ENCODE peak calls at places on chromosomes 5 and 9, in four cellular contexts. One of them, this sample, is unnamed.

GRCh38 chr9:133706651-133707050 is 31.5 kb downstream of the SARDH start:
- DNase-seq in GM23338: no peak
- DNase-seq in esophagus muscularis mucosa: no peak
- DNase-seq in RWPE1: no peak
- DNase-seq in this sample: no peak

GRCh38 chr9:110133608-110134214 is 74.2 kb downstream of the C9orf152 start:
- DNase-seq in GM23338: no peak
- DNase-seq in RWPE1: peak; percentile 93
- DNase-seq in esophagus muscularis mucosa: no peak
- DNase-seq in this sample: no peak

GRCh38 chr5:138033916-138034315 is 1.0 kb upstream of the FAM13B start:
- DNase-seq in GM23338: no peak
- DNase-seq in esophagus muscularis mucosa: no peak
- DNase-seq in RWPE1: peak; percentile 38
- DNase-seq in this sample: no peak

GRCh38 chr5:142981886-142982820 is 212.0 kb downstream of the ARHGAP26 start:
- DNase-seq in GM23338: peak; percentile 49
- DNase-seq in RWPE1: peak; percentile 90
- DNase-seq in esophagus muscularis mucosa: no peak
- DNase-seq in this sample: no peak

GRCh38 chr9:90466481-90466880 is 176.1 kb downstream of the DIRAS2 start:
- DNase-seq in esophagus muscularis mucosa: peak; percentile 62
- DNase-seq in RWPE1: no peak
- DNase-seq in GM23338: no peak
- DNase-seq in this sample: no peak

GRCh38 chr9:124870723-124871122 is 8.8 kb downstream of the ARPC5L start:
- DNase-seq in GM23338: no peak
- DNase-seq in esophagus muscularis mucosa: no peak
- DNase-seq in RWPE1: no peak
- DNase-seq in this sample: no peak

GRCh38 chr9:118729981-118730380 is 639.3 kb downstream of the BRINP1 start:
- DNase-seq in GM23338: no peak
- DNase-seq in esophagus muscularis mucosa: no peak
- DNase-seq in RWPE1: no peak
- DNase-seq in this sample: no peak

GRCh38 chr9:129320575-129321311 is 142.7 kb upstream of the IER5L start:
- DNase-seq in RWPE1: peak; percentile 52
- DNase-seq in GM23338: peak; percentile 82
- DNase-seq in esophagus muscularis mucosa: no peak
- DNase-seq in this sample: peak; percentile 65

GRCh38 chr5:74415695-74416102 is 224.8 kb downstream of the ENC1 start:
- DNase-seq in esophagus muscularis mucosa: peak; percentile 74
- DNase-seq in RWPE1: no peak
- DNase-seq in GM23338: no peak
- DNase-seq in this sample: no peak

GRCh38 chr9:28249424-28249823 is 676.1 kb upstream of the C9orf72 start:
- DNase-seq in esophagus muscularis mucosa: no peak
- DNase-seq in RWPE1: no peak
- DNase-seq in GM23338: no peak
- DNase-seq in this sample: no peak

GRCh38 chr5:159567461-159567860 is 237.2 kb upstream of the IL12B start:
- DNase-seq in esophagus muscularis mucosa: no peak
- DNase-seq in RWPE1: no peak
- DNase-seq in GM23338: no peak
- DNase-seq in this sample: no peak

GRCh38 chr5:93162201-93162654 is 418.8 kb downstream of the NR2F1-AS1 start:
- DNase-seq in GM23338: no peak
- DNase-seq in esophagus muscularis mucosa: no peak
- DNase-seq in RWPE1: peak; percentile 21
- DNase-seq in this sample: no peak

GRCh38 chr5:142353093-142353472 is 28.3 kb upstream of the SPRY4 start:
- DNase-seq in esophagus muscularis mucosa: no peak
- DNase-seq in GM23338: no peak
- DNase-seq in RWPE1: no peak
- DNase-seq in this sample: no peak

GRCh38 chr9:722388-722980 is 119.0 kb upstream of the DMRT1 start:
- DNase-seq in RWPE1: no peak
- DNase-seq in GM23338: no peak
- DNase-seq in esophagus muscularis mucosa: no peak
- DNase-seq in this sample: no peak

GRCh38 chr5:103133231-103133630 is 13.1 kb downstream of the PPIP5K2 start:
- DNase-seq in esophagus muscularis mucosa: no peak
- DNase-seq in RWPE1: no peak
- DNase-seq in GM23338: no peak
- DNase-seq in this sample: no peak

GRCh38 chr5:74316064-74316586 is 324.4 kb downstream of the ENC1 start:
- DNase-seq in RWPE1: peak; percentile 97
- DNase-seq in GM23338: no peak
- DNase-seq in esophagus muscularis mucosa: no peak
- DNase-seq in this sample: no peak

GRCh38 chr9:133713211-133713959 is 24.8 kb downstream of the SARDH start:
- DNase-seq in GM23338: no peak
- DNase-seq in RWPE1: no peak
- DNase-seq in esophagus muscularis mucosa: no peak
- DNase-seq in this sample: no peak

GRCh38 chr5:174799146-174799545 is 74.8 kb downstream of the MSX2 start:
- DNase-seq in RWPE1: no peak
- DNase-seq in GM23338: no peak
- DNase-seq in esophagus muscularis mucosa: no peak
- DNase-seq in this sample: no peak

GRCh38 chr5:155530046-155530445 is 516.5 kb downstream of the KIF4B start:
- DNase-seq in RWPE1: peak; percentile 65
- DNase-seq in esophagus muscularis mucosa: no peak
- DNase-seq in GM23338: no peak
- DNase-seq in this sample: no peak

GRCh38 chr5:172502969-172503368 is 48.6 kb upstream of the SH3PXD2B start:
- DNase-seq in esophagus muscularis mucosa: peak; percentile 91
- DNase-seq in RWPE1: peak; percentile 56
- DNase-seq in GM23338: peak; percentile 71
- DNase-seq in this sample: peak; percentile 36

GRCh38 chr9:4114569-4115505 is 185.0 kb downstream of the GLIS3 start:
- DNase-seq in RWPE1: no peak
- DNase-seq in GM23338: no peak
- DNase-seq in esophagus muscularis mucosa: no peak
- DNase-seq in this sample: no peak

GRCh38 chr9:35000535-35001284 is 11.2 kb downstream of the DNAJB5 start:
- DNase-seq in esophagus muscularis mucosa: peak; percentile 85
- DNase-seq in RWPE1: no peak
- DNase-seq in GM23338: peak; percentile 57
- DNase-seq in this sample: no peak

GRCh38 chr5:10912435-10912834 is 151.4 kb upstream of the DAP start:
- DNase-seq in GM23338: no peak
- DNase-seq in esophagus muscularis mucosa: no peak
- DNase-seq in RWPE1: no peak
- DNase-seq in this sample: no peak
- H3K27ac ChIP-seq in GM23338: no peak overlapping the region
- H3K27ac ChIP-seq in esophagus muscularis mucosa: no peak overlapping the region
- H3K27ac ChIP-seq in RWPE1: no peak overlapping the region
- H3K27ac ChIP-seq in this sample: no peak overlapping the region

GRCh38 chr5:144469106-144469505 is 298.4 kb downstream of the KCTD16 start:
- DNase-seq in RWPE1: no peak
- DNase-seq in esophagus muscularis mucosa: no peak
- DNase-seq in GM23338: no peak
- DNase-seq in this sample: no peak

GRCh38 chr5:144468542-144468941 is 297.9 kb downstream of the KCTD16 start:
- DNase-seq in esophagus muscularis mucosa: no peak
- DNase-seq in GM23338: no peak
- DNase-seq in RWPE1: no peak
- DNase-seq in this sample: no peak

GRCh38 chr5:144473650-144474049 is 303.0 kb downstream of the KCTD16 start:
- DNase-seq in GM23338: no peak
- DNase-seq in RWPE1: no peak
- DNase-seq in esophagus muscularis mucosa: no peak
- DNase-seq in this sample: no peak

GRCh38 chr5:144465441-144465840 is 294.8 kb downstream of the KCTD16 start:
- DNase-seq in GM23338: no peak
- DNase-seq in esophagus muscularis mucosa: no peak
- DNase-seq in RWPE1: no peak
- DNase-seq in this sample: no peak

DNA sequence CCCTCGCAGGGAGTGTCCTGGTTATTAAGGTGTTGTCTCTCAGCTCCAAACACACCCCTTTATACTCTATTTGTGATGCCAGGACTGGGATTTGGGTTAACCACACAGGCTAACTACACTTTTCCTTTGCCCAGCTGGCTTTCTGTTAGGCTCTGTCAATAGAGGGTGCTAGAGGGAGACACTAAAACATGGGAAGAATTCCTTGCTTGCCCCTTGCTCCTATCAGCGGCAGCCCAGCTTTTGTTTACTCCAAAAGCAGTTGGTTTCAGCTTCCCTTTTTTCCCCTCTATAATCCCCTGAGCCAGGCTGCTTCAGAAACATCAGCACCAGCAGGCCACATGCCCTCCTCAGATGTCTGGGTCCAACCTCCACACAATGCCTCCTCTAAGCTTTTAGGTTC is 297.1 kb downstream of the KCTD16 start:
- DNase-seq in esophagus muscularis mucosa: no peak
- DNase-seq in RWPE1: peak; percentile 23
- DNase-seq in GM23338: peak; percentile 89
- DNase-seq in this sample: no peak
- TF ChIP-seq CTCF in esophagus muscularis mucosa: peak; percentile 8
- TF ChIP-seq CTCF in RWPE1: peak; percentile 26
- TF ChIP-seq CTCF in GM23338: peak; percentile 71
- TF ChIP-seq CTCF in this sample: no peak

DNA sequence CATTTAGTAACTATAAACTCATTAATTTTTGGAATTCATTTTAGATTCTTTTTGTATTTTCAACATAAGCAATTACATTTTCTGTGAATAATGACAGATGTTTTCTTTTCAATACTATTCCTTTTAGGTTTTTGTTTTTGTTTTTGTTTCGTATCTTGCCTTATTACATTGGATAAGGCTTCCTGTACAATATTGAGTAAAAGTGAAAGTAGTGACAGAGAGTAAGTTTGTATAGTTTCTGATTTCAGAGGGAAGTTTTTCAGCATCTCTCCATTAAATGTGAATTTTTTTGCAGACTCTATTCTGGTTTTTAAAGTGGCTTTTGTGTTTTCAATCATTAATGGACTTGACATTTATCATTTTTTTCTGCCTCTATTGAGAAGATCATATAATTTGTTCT is 12.8 kb upstream of the CAMK4 start:
- DNase-seq in esophagus muscularis mucosa: no peak
- DNase-seq in RWPE1: no peak
- DNase-seq in GM23338: no peak
- DNase-seq in this sample: no peak
- H3K27ac ChIP-seq in esophagus muscularis mucosa: no peak overlapping the region
- H3K27ac ChIP-seq in RWPE1: no peak overlapping the region
- H3K27ac ChIP-seq in GM23338: no peak overlapping the region
- H3K27ac ChIP-seq in this sample: no peak overlapping the region

DNA sequence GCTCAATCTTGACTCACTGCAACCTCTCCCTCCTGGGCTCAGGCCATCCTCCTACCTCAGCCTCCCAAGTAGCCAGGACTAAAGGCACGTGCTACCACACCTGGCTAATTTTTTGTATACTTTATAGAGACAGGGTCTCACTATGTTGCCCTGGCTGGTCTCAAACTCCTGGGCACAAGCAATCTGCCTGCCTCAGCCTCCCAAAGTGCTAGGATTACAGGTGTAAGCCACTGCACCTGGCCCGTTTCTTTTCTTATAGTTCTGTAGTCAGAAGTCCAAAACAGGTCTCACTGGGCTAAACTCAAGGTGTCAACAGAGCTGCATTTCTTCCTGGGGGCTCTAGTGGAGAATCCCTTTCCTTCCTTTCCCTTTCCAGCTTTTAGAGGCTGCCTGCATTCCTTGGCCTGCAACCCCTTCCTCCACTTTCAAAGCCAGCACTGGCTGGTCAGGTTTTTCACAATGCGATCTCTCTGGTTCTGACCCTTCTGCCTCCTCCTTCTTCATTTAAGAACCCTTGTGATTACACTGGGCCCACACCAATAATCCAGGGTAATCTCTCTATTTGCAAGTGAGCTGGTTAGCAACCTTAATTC is 16.3 kb downstream of the IRF1 start:
- DNase-seq in esophagus muscularis mucosa: no peak
- DNase-seq in GM23338: no peak
- DNase-seq in RWPE1: no peak
- DNase-seq in this sample: no peak
- TF ChIP-seq CTCF in esophagus muscularis mucosa: no peak
- TF ChIP-seq CTCF in GM23338: no peak
- TF ChIP-seq CTCF in RWPE1: no peak
- TF ChIP-seq CTCF in this sample: no peak

GRCh38 chr5:98933446-98934072 is 4.8 kb upstream of the CHD1 start:
- DNase-seq in GM23338: no peak
- DNase-seq in RWPE1: no peak
- DNase-seq in esophagus muscularis mucosa: no peak
- DNase-seq in this sample: no peak
- H3K27ac ChIP-seq in GM23338: no peak overlapping the region
- H3K27ac ChIP-seq in RWPE1: no peak overlapping the region
- H3K27ac ChIP-seq in esophagus muscularis mucosa: peak overlapping the region; percentile 25
- H3K27ac ChIP-seq in this sample: peak overlapping the region; percentile 57

DNA sequence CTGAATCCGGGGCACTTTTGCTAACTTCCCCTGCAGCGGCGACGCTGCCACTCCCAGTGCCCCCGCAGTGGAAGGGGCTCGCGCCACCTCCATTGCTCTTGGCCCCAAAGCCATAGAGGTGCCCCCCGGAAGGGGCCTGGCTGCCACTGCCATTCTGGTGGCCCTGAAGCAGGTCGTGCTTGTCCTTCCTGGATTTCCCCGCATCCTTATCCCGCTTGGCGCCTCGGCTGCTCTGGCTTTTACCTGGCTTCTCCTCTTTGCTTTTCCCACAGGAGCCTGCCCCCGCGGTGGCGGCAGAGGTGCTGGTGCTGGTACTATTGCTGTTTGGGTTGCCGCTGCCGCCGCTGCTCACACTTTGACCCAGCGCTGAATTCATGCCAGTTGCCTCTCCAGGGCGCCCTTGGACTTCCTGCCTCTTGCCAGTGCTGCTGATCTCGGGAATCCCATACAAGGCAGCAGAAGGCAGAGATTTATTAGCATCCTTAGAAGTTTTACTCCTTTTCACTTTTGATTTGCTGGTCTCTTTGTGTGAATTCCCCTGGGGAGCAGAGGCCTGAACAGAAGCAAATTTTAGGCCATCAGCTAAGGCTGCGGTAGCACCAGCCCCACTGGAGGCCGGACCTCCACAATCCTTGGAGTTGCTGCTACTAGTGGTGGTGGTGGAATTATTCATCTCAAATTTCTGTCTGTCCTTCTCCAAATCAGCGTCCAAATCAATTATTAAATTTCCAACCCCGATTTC is 2.1 kb downstream of the ZNF608 start:
- DNase-seq in GM23338: no peak
- DNase-seq in esophagus muscularis mucosa: no peak
- DNase-seq in RWPE1: no peak
- DNase-seq in this sample: no peak
- TF ChIP-seq CTCF in GM23338: no peak
- TF ChIP-seq CTCF in esophagus muscularis mucosa: no peak
- TF ChIP-seq CTCF in RWPE1: peak; percentile 21
- TF ChIP-seq CTCF in this sample: no peak